ENCODE peak calls at places on chromosomes 12 and 14, in seven cellular contexts. Z is NCI-H1930, T is hippocampal formation, W is GM04504, A is NAMALWA, S is mesothelial cell of epicardium, O is caudate nucleus. H is an unnamed sample.

GRCh38 chr12:27277846-27278260 is 33.8 kb downstream of the STK38L start:
- DNase-seq in W (peak), O (no peak), S (no peak), A (no peak), T (no peak), Z (no peak), H (no peak)

GRCh38 chr12:38392584-38393144 is 76.1 kb downstream of the ALG10B start:
- DNase-seq in T (no peak), W (no peak), Z (no peak), S (no peak), O (no peak), A (no peak), H (no peak)

GRCh38 chr12:123546281-123546680 is 12.8 kb upstream of the RILPL1 start:
- DNase-seq in A (no peak), O (no peak), S (no peak), Z (no peak), W (no peak), T (no peak), H (no peak)

GRCh38 chr12:52007158-52007921 is 594 bp downstream of the TAMALIN start:
- DNase-seq in A (no peak), Z (no peak), S (no peak), T (no peak), W (no peak), O (no peak), H (no peak)

GRCh38 chr14:101122114-101122854 is 218.8 kb upstream of the RTL1 start:
- DNase-seq in W (no peak), A (no peak), T (no peak), O (no peak), S (peak), Z (no peak), H (no peak)

GRCh38 chr12:92927436-92928116 is 1.5 kb downstream of the EEA1 start:
- DNase-seq in A (peak), W (peak), S (no peak), O (no peak), T (no peak), Z (no peak), H (no peak)

GRCh38 chr12:90645181-90645580 is 309.8 kb downstream of the CCER1 start:
- DNase-seq in W (no peak), Z (no peak), A (no peak), S (no peak), T (no peak), O (no peak), H (no peak)

GRCh38 chr12:120231316-120232011 is 30.6 kb upstream of the RPLP0 start:
- DNase-seq in Z (no peak), S (no peak), A (no peak), W (peak), T (no peak), O (no peak), H (no peak)

GRCh38 chr14:56676042-56676441 is 96.4 kb downstream of the TMEM260 start:
- DNase-seq in Z (no peak), O (no peak), S (no peak), T (no peak), W (no peak), A (no peak), H (no peak)

GRCh38 chr12:29844667-29845066 is 60.9 kb upstream of the TMTC1 start:
- DNase-seq in T (no peak), W (no peak), Z (no peak), O (no peak), S (no peak), A (no peak), H (no peak)

GRCh38 chr12:67275380-67275913 is 6.3 kb downstream of the CAND1 start:
- DNase-seq in S (no peak), A (no peak), T (no peak), W (no peak), Z (no peak), O (no peak), H (no peak)

GRCh38 chr12:104623920-104624319 is 167.2 kb downstream of the CHST11 start:
- DNase-seq in W (no peak), T (no peak), A (no peak), Z (no peak), S (no peak), O (no peak), H (no peak)